ENCODE peak calls at places on chromosomes 16 and 17, in ten cellular contexts. One of them, this sample, is unnamed.

GRCh38 chr17:74037320-74037719 is 166.2 kb upstream of the RPL38 start:
- DNase-seq in Panc1: no peak
- DNase-seq in stimulated activated naive B cell treated with anti-CD40 and anti-IgM and Interleukin-4, amounts not matched to agents 10 μg/mL and 1 μg/mL and 100 μg/mL, for 72 hours: no peak
- DNase-seq in stimulated activated CD4-positive, alpha-beta T cell treated with anti-CD3 and anti-CD28 coated beads, Interleukin-1b, Interleukin-23, amount 100 ng/mL, for 24 hours: no peak
- DNase-seq in activated CD8-positive, alpha-beta T cell treated with anti-CD3 and anti-CD28 coated beads, Interleukin-2, amount 10 ng/mL, durations not matched to agents 7 days and 5 days: no peak
- DNase-seq in kidney: no peak
- DNase-seq in NCI-H774: no peak
- DNase-seq in WTC11: no peak
- DNase-seq in iris pigment epithelial cell: no peak
- DNase-seq in activated CD4-positive, alpha-beta memory T cell treated with anti-CD3 and anti-CD28 coated beads, Interleukin-2, amount 10 ng/mL, durations not matched to agents 7 days and 5 days: no peak
- DNase-seq in this sample: no peak

GRCh38 chr16:2829501-2830354 is at the start of gene ZG16B:
- DNase-seq in Panc1: no peak
- DNase-seq in stimulated activated naive B cell treated with anti-CD40 and anti-IgM and Interleukin-4, amounts not matched to agents 10 μg/mL and 1 μg/mL and 100 μg/mL, for 72 hours: no peak
- DNase-seq in stimulated activated CD4-positive, alpha-beta T cell treated with anti-CD3 and anti-CD28 coated beads, Interleukin-1b, Interleukin-23, amount 100 ng/mL, for 24 hours: no peak
- DNase-seq in activated CD8-positive, alpha-beta T cell treated with anti-CD3 and anti-CD28 coated beads, Interleukin-2, amount 10 ng/mL, durations not matched to agents 7 days and 5 days: no peak
- DNase-seq in kidney: no peak
- DNase-seq in NCI-H774: no peak
- DNase-seq in WTC11: no peak
- DNase-seq in iris pigment epithelial cell: peak
- DNase-seq in activated CD4-positive, alpha-beta memory T cell treated with anti-CD3 and anti-CD28 coated beads, Interleukin-2, amount 10 ng/mL, durations not matched to agents 7 days and 5 days: no peak
- DNase-seq in this sample: no peak

GRCh38 chr16:13171313-13171712 is 269.9 kb downstream of the SHISA9 start:
- DNase-seq in Panc1: no peak
- DNase-seq in stimulated activated naive B cell treated with anti-CD40 and anti-IgM and Interleukin-4, amounts not matched to agents 10 μg/mL and 1 μg/mL and 100 μg/mL, for 72 hours: no peak
- DNase-seq in stimulated activated CD4-positive, alpha-beta T cell treated with anti-CD3 and anti-CD28 coated beads, Interleukin-1b, Interleukin-23, amount 100 ng/mL, for 24 hours: no peak
- DNase-seq in activated CD8-positive, alpha-beta T cell treated with anti-CD3 and anti-CD28 coated beads, Interleukin-2, amount 10 ng/mL, durations not matched to agents 7 days and 5 days: no peak
- DNase-seq in kidney: no peak
- DNase-seq in NCI-H774: no peak
- DNase-seq in WTC11: no peak
- DNase-seq in iris pigment epithelial cell: no peak
- DNase-seq in activated CD4-positive, alpha-beta memory T cell treated with anti-CD3 and anti-CD28 coated beads, Interleukin-2, amount 10 ng/mL, durations not matched to agents 7 days and 5 days: no peak
- DNase-seq in this sample: no peak

GRCh38 chr17:51000835-51001638 is 119.6 kb downstream of the SPAG9 start:
- DNase-seq in Panc1: peak
- DNase-seq in stimulated activated naive B cell treated with anti-CD40 and anti-IgM and Interleukin-4, amounts not matched to agents 10 μg/mL and 1 μg/mL and 100 μg/mL, for 72 hours: no peak
- DNase-seq in stimulated activated CD4-positive, alpha-beta T cell treated with anti-CD3 and anti-CD28 coated beads, Interleukin-1b, Interleukin-23, amount 100 ng/mL, for 24 hours: no peak
- DNase-seq in activated CD8-positive, alpha-beta T cell treated with anti-CD3 and anti-CD28 coated beads, Interleukin-2, amount 10 ng/mL, durations not matched to agents 7 days and 5 days: peak
- DNase-seq in kidney: no peak
- DNase-seq in NCI-H774: peak
- DNase-seq in WTC11: no peak
- DNase-seq in iris pigment epithelial cell: peak
- DNase-seq in activated CD4-positive, alpha-beta memory T cell treated with anti-CD3 and anti-CD28 coated beads, Interleukin-2, amount 10 ng/mL, durations not matched to agents 7 days and 5 days: no peak
- DNase-seq in this sample: peak

GRCh38 chr16:19323596-19323995 is 38.1 kb downstream of the CLEC19A start:
- DNase-seq in Panc1: no peak
- DNase-seq in stimulated activated naive B cell treated with anti-CD40 and anti-IgM and Interleukin-4, amounts not matched to agents 10 μg/mL and 1 μg/mL and 100 μg/mL, for 72 hours: no peak
- DNase-seq in stimulated activated CD4-positive, alpha-beta T cell treated with anti-CD3 and anti-CD28 coated beads, Interleukin-1b, Interleukin-23, amount 100 ng/mL, for 24 hours: no peak
- DNase-seq in activated CD8-positive, alpha-beta T cell treated with anti-CD3 and anti-CD28 coated beads, Interleukin-2, amount 10 ng/mL, durations not matched to agents 7 days and 5 days: no peak
- DNase-seq in kidney: no peak
- DNase-seq in NCI-H774: no peak
- DNase-seq in WTC11: no peak
- DNase-seq in iris pigment epithelial cell: no peak
- DNase-seq in activated CD4-positive, alpha-beta memory T cell treated with anti-CD3 and anti-CD28 coated beads, Interleukin-2, amount 10 ng/mL, durations not matched to agents 7 days and 5 days: no peak
- DNase-seq in this sample: no peak

GRCh38 chr17:47649972-47650524 is 329 bp downstream of the KPNB1 start:
- DNase-seq in Panc1: no peak
- DNase-seq in stimulated activated naive B cell treated with anti-CD40 and anti-IgM and Interleukin-4, amounts not matched to agents 10 μg/mL and 1 μg/mL and 100 μg/mL, for 72 hours: no peak
- DNase-seq in stimulated activated CD4-positive, alpha-beta T cell treated with anti-CD3 and anti-CD28 coated beads, Interleukin-1b, Interleukin-23, amount 100 ng/mL, for 24 hours: no peak
- DNase-seq in activated CD8-positive, alpha-beta T cell treated with anti-CD3 and anti-CD28 coated beads, Interleukin-2, amount 10 ng/mL, durations not matched to agents 7 days and 5 days: peak
- DNase-seq in kidney: peak
- DNase-seq in NCI-H774: no peak
- DNase-seq in WTC11: no peak
- DNase-seq in iris pigment epithelial cell: no peak
- DNase-seq in activated CD4-positive, alpha-beta memory T cell treated with anti-CD3 and anti-CD28 coated beads, Interleukin-2, amount 10 ng/mL, durations not matched to agents 7 days and 5 days: no peak
- DNase-seq in this sample: no peak

GRCh38 chr16:813204-813915 is 12.8 kb upstream of the GNG13 start:
- DNase-seq in Panc1: no peak
- DNase-seq in stimulated activated naive B cell treated with anti-CD40 and anti-IgM and Interleukin-4, amounts not matched to agents 10 μg/mL and 1 μg/mL and 100 μg/mL, for 72 hours: no peak
- DNase-seq in stimulated activated CD4-positive, alpha-beta T cell treated with anti-CD3 and anti-CD28 coated beads, Interleukin-1b, Interleukin-23, amount 100 ng/mL, for 24 hours: peak
- DNase-seq in activated CD8-positive, alpha-beta T cell treated with anti-CD3 and anti-CD28 coated beads, Interleukin-2, amount 10 ng/mL, durations not matched to agents 7 days and 5 days: peak
- DNase-seq in kidney: no peak
- DNase-seq in NCI-H774: no peak
- DNase-seq in WTC11: peak
- DNase-seq in iris pigment epithelial cell: peak
- DNase-seq in activated CD4-positive, alpha-beta memory T cell treated with anti-CD3 and anti-CD28 coated beads, Interleukin-2, amount 10 ng/mL, durations not matched to agents 7 days and 5 days: peak
- DNase-seq in this sample: no peak

GRCh38 chr17:65123757-65124675 is 13.2 kb upstream of the RGS9 start:
- DNase-seq in Panc1: no peak
- DNase-seq in stimulated activated naive B cell treated with anti-CD40 and anti-IgM and Interleukin-4, amounts not matched to agents 10 μg/mL and 1 μg/mL and 100 μg/mL, for 72 hours: no peak
- DNase-seq in stimulated activated CD4-positive, alpha-beta T cell treated with anti-CD3 and anti-CD28 coated beads, Interleukin-1b, Interleukin-23, amount 100 ng/mL, for 24 hours: no peak
- DNase-seq in activated CD8-positive, alpha-beta T cell treated with anti-CD3 and anti-CD28 coated beads, Interleukin-2, amount 10 ng/mL, durations not matched to agents 7 days and 5 days: no peak
- DNase-seq in kidney: no peak
- DNase-seq in NCI-H774: no peak
- DNase-seq in WTC11: no peak
- DNase-seq in iris pigment epithelial cell: peak
- DNase-seq in activated CD4-positive, alpha-beta memory T cell treated with anti-CD3 and anti-CD28 coated beads, Interleukin-2, amount 10 ng/mL, durations not matched to agents 7 days and 5 days: no peak
- DNase-seq in this sample: no peak

GRCh38 chr16:57226701-57227621 is 18.1 kb upstream of the ARL2BP start:
- DNase-seq in Panc1: no peak
- DNase-seq in stimulated activated naive B cell treated with anti-CD40 and anti-IgM and Interleukin-4, amounts not matched to agents 10 μg/mL and 1 μg/mL and 100 μg/mL, for 72 hours: no peak
- DNase-seq in stimulated activated CD4-positive, alpha-beta T cell treated with anti-CD3 and anti-CD28 coated beads, Interleukin-1b, Interleukin-23, amount 100 ng/mL, for 24 hours: no peak
- DNase-seq in activated CD8-positive, alpha-beta T cell treated with anti-CD3 and anti-CD28 coated beads, Interleukin-2, amount 10 ng/mL, durations not matched to agents 7 days and 5 days: no peak
- DNase-seq in kidney: no peak
- DNase-seq in NCI-H774: no peak
- DNase-seq in WTC11: no peak
- DNase-seq in iris pigment epithelial cell: no peak
- DNase-seq in activated CD4-positive, alpha-beta memory T cell treated with anti-CD3 and anti-CD28 coated beads, Interleukin-2, amount 10 ng/mL, durations not matched to agents 7 days and 5 days: no peak
- DNase-seq in this sample: no peak

GRCh38 chr17:79413591-79413990 is 197.3 kb downstream of the RBFOX3 start:
- DNase-seq in Panc1: no peak
- DNase-seq in stimulated activated naive B cell treated with anti-CD40 and anti-IgM and Interleukin-4, amounts not matched to agents 10 μg/mL and 1 μg/mL and 100 μg/mL, for 72 hours: no peak
- DNase-seq in stimulated activated CD4-positive, alpha-beta T cell treated with anti-CD3 and anti-CD28 coated beads, Interleukin-1b, Interleukin-23, amount 100 ng/mL, for 24 hours: no peak
- DNase-seq in activated CD8-positive, alpha-beta T cell treated with anti-CD3 and anti-CD28 coated beads, Interleukin-2, amount 10 ng/mL, durations not matched to agents 7 days and 5 days: no peak
- DNase-seq in kidney: no peak
- DNase-seq in NCI-H774: no peak
- DNase-seq in WTC11: no peak
- DNase-seq in iris pigment epithelial cell: no peak
- DNase-seq in activated CD4-positive, alpha-beta memory T cell treated with anti-CD3 and anti-CD28 coated beads, Interleukin-2, amount 10 ng/mL, durations not matched to agents 7 days and 5 days: no peak
- DNase-seq in this sample: no peak

GRCh38 chr17:76415786-76416185 is 31.4 kb downstream of the SPHK1 start:
- DNase-seq in Panc1: no peak
- DNase-seq in stimulated activated naive B cell treated with anti-CD40 and anti-IgM and Interleukin-4, amounts not matched to agents 10 μg/mL and 1 μg/mL and 100 μg/mL, for 72 hours: no peak
- DNase-seq in stimulated activated CD4-positive, alpha-beta T cell treated with anti-CD3 and anti-CD28 coated beads, Interleukin-1b, Interleukin-23, amount 100 ng/mL, for 24 hours: no peak
- DNase-seq in activated CD8-positive, alpha-beta T cell treated with anti-CD3 and anti-CD28 coated beads, Interleukin-2, amount 10 ng/mL, durations not matched to agents 7 days and 5 days: no peak
- DNase-seq in kidney: no peak
- DNase-seq in NCI-H774: no peak
- DNase-seq in WTC11: no peak
- DNase-seq in iris pigment epithelial cell: no peak
- DNase-seq in activated CD4-positive, alpha-beta memory T cell treated with anti-CD3 and anti-CD28 coated beads, Interleukin-2, amount 10 ng/mL, durations not matched to agents 7 days and 5 days: no peak
- DNase-seq in this sample: no peak

GRCh38 chr17:31588512-31588911 is 197.0 kb downstream of the RAB11FIP4 start:
- DNase-seq in Panc1: no peak
- DNase-seq in stimulated activated naive B cell treated with anti-CD40 and anti-IgM and Interleukin-4, amounts not matched to agents 10 μg/mL and 1 μg/mL and 100 μg/mL, for 72 hours: no peak
- DNase-seq in stimulated activated CD4-positive, alpha-beta T cell treated with anti-CD3 and anti-CD28 coated beads, Interleukin-1b, Interleukin-23, amount 100 ng/mL, for 24 hours: no peak
- DNase-seq in activated CD8-positive, alpha-beta T cell treated with anti-CD3 and anti-CD28 coated beads, Interleukin-2, amount 10 ng/mL, durations not matched to agents 7 days and 5 days: no peak
- DNase-seq in kidney: no peak
- DNase-seq in NCI-H774: no peak
- DNase-seq in WTC11: no peak
- DNase-seq in iris pigment epithelial cell: no peak
- DNase-seq in activated CD4-positive, alpha-beta memory T cell treated with anti-CD3 and anti-CD28 coated beads, Interleukin-2, amount 10 ng/mL, durations not matched to agents 7 days and 5 days: no peak
- DNase-seq in this sample: no peak

GRCh38 chr16:2930236-2930635 is 18.5 kb downstream of the FLYWCH1 start:
- DNase-seq in Panc1: no peak
- DNase-seq in stimulated activated naive B cell treated with anti-CD40 and anti-IgM and Interleukin-4, amounts not matched to agents 10 μg/mL and 1 μg/mL and 100 μg/mL, for 72 hours: no peak
- DNase-seq in stimulated activated CD4-positive, alpha-beta T cell treated with anti-CD3 and anti-CD28 coated beads, Interleukin-1b, Interleukin-23, amount 100 ng/mL, for 24 hours: no peak
- DNase-seq in activated CD8-positive, alpha-beta T cell treated with anti-CD3 and anti-CD28 coated beads, Interleukin-2, amount 10 ng/mL, durations not matched to agents 7 days and 5 days: no peak
- DNase-seq in kidney: no peak
- DNase-seq in NCI-H774: no peak
- DNase-seq in WTC11: no peak
- DNase-seq in iris pigment epithelial cell: no peak
- DNase-seq in activated CD4-positive, alpha-beta memory T cell treated with anti-CD3 and anti-CD28 coated beads, Interleukin-2, amount 10 ng/mL, durations not matched to agents 7 days and 5 days: no peak
- DNase-seq in this sample: no peak

GRCh38 chr17:17060001-17060929 is 18.0 kb downstream of the MPRIP start:
- DNase-seq in Panc1: no peak
- DNase-seq in stimulated activated naive B cell treated with anti-CD40 and anti-IgM and Interleukin-4, amounts not matched to agents 10 μg/mL and 1 μg/mL and 100 μg/mL, for 72 hours: no peak
- DNase-seq in stimulated activated CD4-positive, alpha-beta T cell treated with anti-CD3 and anti-CD28 coated beads, Interleukin-1b, Interleukin-23, amount 100 ng/mL, for 24 hours: no peak
- DNase-seq in activated CD8-positive, alpha-beta T cell treated with anti-CD3 and anti-CD28 coated beads, Interleukin-2, amount 10 ng/mL, durations not matched to agents 7 days and 5 days: no peak
- DNase-seq in kidney: no peak
- DNase-seq in NCI-H774: no peak
- DNase-seq in WTC11: peak
- DNase-seq in iris pigment epithelial cell: no peak
- DNase-seq in activated CD4-positive, alpha-beta memory T cell treated with anti-CD3 and anti-CD28 coated beads, Interleukin-2, amount 10 ng/mL, durations not matched to agents 7 days and 5 days: no peak
- DNase-seq in this sample: no peak

GRCh38 chr16:79278506-79278905 is 322.0 kb downstream of the MAF start:
- DNase-seq in Panc1: no peak
- DNase-seq in stimulated activated naive B cell treated with anti-CD40 and anti-IgM and Interleukin-4, amounts not matched to agents 10 μg/mL and 1 μg/mL and 100 μg/mL, for 72 hours: no peak
- DNase-seq in stimulated activated CD4-positive, alpha-beta T cell treated with anti-CD3 and anti-CD28 coated beads, Interleukin-1b, Interleukin-23, amount 100 ng/mL, for 24 hours: peak
- DNase-seq in activated CD8-positive, alpha-beta T cell treated with anti-CD3 and anti-CD28 coated beads, Interleukin-2, amount 10 ng/mL, durations not matched to agents 7 days and 5 days: peak
- DNase-seq in kidney: no peak
- DNase-seq in NCI-H774: no peak
- DNase-seq in WTC11: no peak
- DNase-seq in iris pigment epithelial cell: no peak
- DNase-seq in activated CD4-positive, alpha-beta memory T cell treated with anti-CD3 and anti-CD28 coated beads, Interleukin-2, amount 10 ng/mL, durations not matched to agents 7 days and 5 days: peak
- DNase-seq in this sample: no peak

GRCh38 chr17:6070895-6071511 is 824 bp downstream of the WSCD1 start:
- DNase-seq in Panc1: no peak
- DNase-seq in stimulated activated naive B cell treated with anti-CD40 and anti-IgM and Interleukin-4, amounts not matched to agents 10 μg/mL and 1 μg/mL and 100 μg/mL, for 72 hours: no peak
- DNase-seq in stimulated activated CD4-positive, alpha-beta T cell treated with anti-CD3 and anti-CD28 coated beads, Interleukin-1b, Interleukin-23, amount 100 ng/mL, for 24 hours: no peak
- DNase-seq in activated CD8-positive, alpha-beta T cell treated with anti-CD3 and anti-CD28 coated beads, Interleukin-2, amount 10 ng/mL, durations not matched to agents 7 days and 5 days: no peak
- DNase-seq in kidney: peak
- DNase-seq in NCI-H774: no peak
- DNase-seq in WTC11: no peak
- DNase-seq in iris pigment epithelial cell: peak
- DNase-seq in activated CD4-positive, alpha-beta memory T cell treated with anti-CD3 and anti-CD28 coated beads, Interleukin-2, amount 10 ng/mL, durations not matched to agents 7 days and 5 days: no peak
- DNase-seq in this sample: no peak

GRCh38 chr17:80261159-80261894 is 675 bp downstream of the RNF213 start:
- DNase-seq in Panc1: no peak
- DNase-seq in stimulated activated naive B cell treated with anti-CD40 and anti-IgM and Interleukin-4, amounts not matched to agents 10 μg/mL and 1 μg/mL and 100 μg/mL, for 72 hours: no peak
- DNase-seq in stimulated activated CD4-positive, alpha-beta T cell treated with anti-CD3 and anti-CD28 coated beads, Interleukin-1b, Interleukin-23, amount 100 ng/mL, for 24 hours: no peak
- DNase-seq in activated CD8-positive, alpha-beta T cell treated with anti-CD3 and anti-CD28 coated beads, Interleukin-2, amount 10 ng/mL, durations not matched to agents 7 days and 5 days: peak
- DNase-seq in kidney: no peak
- DNase-seq in NCI-H774: peak
- DNase-seq in WTC11: peak
- DNase-seq in iris pigment epithelial cell: peak
- DNase-seq in activated CD4-positive, alpha-beta memory T cell treated with anti-CD3 and anti-CD28 coated beads, Interleukin-2, amount 10 ng/mL, durations not matched to agents 7 days and 5 days: peak
- DNase-seq in this sample: no peak

GRCh38 chr16:2090819-2091721 is 43.3 kb downstream of the TSC2 start:
- DNase-seq in Panc1: no peak
- DNase-seq in stimulated activated naive B cell treated with anti-CD40 and anti-IgM and Interleukin-4, amounts not matched to agents 10 μg/mL and 1 μg/mL and 100 μg/mL, for 72 hours: no peak
- DNase-seq in stimulated activated CD4-positive, alpha-beta T cell treated with anti-CD3 and anti-CD28 coated beads, Interleukin-1b, Interleukin-23, amount 100 ng/mL, for 24 hours: no peak
- DNase-seq in activated CD8-positive, alpha-beta T cell treated with anti-CD3 and anti-CD28 coated beads, Interleukin-2, amount 10 ng/mL, durations not matched to agents 7 days and 5 days: no peak
- DNase-seq in kidney: peak
- DNase-seq in NCI-H774: peak
- DNase-seq in WTC11: peak
- DNase-seq in iris pigment epithelial cell: peak
- DNase-seq in activated CD4-positive, alpha-beta memory T cell treated with anti-CD3 and anti-CD28 coated beads, Interleukin-2, amount 10 ng/mL, durations not matched to agents 7 days and 5 days: no peak
- DNase-seq in this sample: no peak

GRCh38 chr17:77061711-77062110 is 79.1 kb upstream of the SEC14L1 start:
- DNase-seq in Panc1: no peak
- DNase-seq in stimulated activated naive B cell treated with anti-CD40 and anti-IgM and Interleukin-4, amounts not matched to agents 10 μg/mL and 1 μg/mL and 100 μg/mL, for 72 hours: no peak
- DNase-seq in stimulated activated CD4-positive, alpha-beta T cell treated with anti-CD3 and anti-CD28 coated beads, Interleukin-1b, Interleukin-23, amount 100 ng/mL, for 24 hours: no peak
- DNase-seq in activated CD8-positive, alpha-beta T cell treated with anti-CD3 and anti-CD28 coated beads, Interleukin-2, amount 10 ng/mL, durations not matched to agents 7 days and 5 days: no peak
- DNase-seq in kidney: no peak
- DNase-seq in NCI-H774: no peak
- DNase-seq in WTC11: no peak
- DNase-seq in iris pigment epithelial cell: no peak
- DNase-seq in activated CD4-positive, alpha-beta memory T cell treated with anti-CD3 and anti-CD28 coated beads, Interleukin-2, amount 10 ng/mL, durations not matched to agents 7 days and 5 days: no peak
- DNase-seq in this sample: no peak

GRCh38 chr16:30406911-30407793 is at the start of gene ZNF771:
- DNase-seq in Panc1: no peak
- DNase-seq in stimulated activated naive B cell treated with anti-CD40 and anti-IgM and Interleukin-4, amounts not matched to agents 10 μg/mL and 1 μg/mL and 100 μg/mL, for 72 hours: peak
- DNase-seq in stimulated activated CD4-positive, alpha-beta T cell treated with anti-CD3 and anti-CD28 coated beads, Interleukin-1b, Interleukin-23, amount 100 ng/mL, for 24 hours: peak
- DNase-seq in activated CD8-positive, alpha-beta T cell treated with anti-CD3 and anti-CD28 coated beads, Interleukin-2, amount 10 ng/mL, durations not matched to agents 7 days and 5 days: peak
- DNase-seq in kidney: peak
- DNase-seq in NCI-H774: peak
- DNase-seq in WTC11: peak
- DNase-seq in iris pigment epithelial cell: peak
- DNase-seq in activated CD4-positive, alpha-beta memory T cell treated with anti-CD3 and anti-CD28 coated beads, Interleukin-2, amount 10 ng/mL, durations not matched to agents 7 days and 5 days: peak
- DNase-seq in this sample: no peak

This sample was measured in GM12878.